ENCODE peak calls at places on chromosomes 2 and 18, in eight cellular contexts. U is right atrium auricular region; G is ovary; W is AG04449; I is HFF-Myc; Y is heart left ventricle; L is fibroblast of the aortic adventitia; N is CD8-positive, alpha-beta T cell. S is an unnamed sample.

GRCh38 chr2:7098816-7099215 is 181.6 kb downstream of the RNF144A start:
- DNase-seq in W (no peak), G (no peak), Y (no peak), N (no peak), U (no peak), L (no peak), I (no peak), S (no peak)

GRCh38 chr2:235990344-235990743 is 177.8 kb downstream of the GBX2 start:
- DNase-seq in W (no peak), Y (peak; percentile 80), N (no peak), I (no peak), L (no peak), U (no peak), G (no peak), S (no peak)

GRCh38 chr2:234388591-234388990 is 108.3 kb downstream of the ARL4C start:
- DNase-seq in U (no peak), N (no peak), I (no peak), L (peak; percentile 48), W (no peak), G (no peak), Y (no peak), S (no peak)

GRCh38 chr18:26056291-26056690 is 34.1 kb downstream of the SS18 start:
- DNase-seq in U (no peak), W (no peak), I (no peak), G (no peak), N (no peak), Y (no peak), L (peak; percentile 43), S (peak; percentile 69)

GRCh38 chr18:67612281-67612680 is 95.8 kb upstream of the DSEL start:
- DNase-seq in W (no peak), L (no peak), U (no peak), N (no peak), I (no peak), G (no peak), Y (no peak), S (no peak)

GRCh38 chr2:118498943-118499342 is 348.5 kb downstream of the EN1 start:
- DNase-seq in G (no peak), W (no peak), U (no peak), N (no peak), Y (no peak), L (no peak), I (no peak), S (no peak)

GRCh38 chr2:72131916-72132841 is 15.5 kb downstream of the CYP26B1 start:
- DNase-seq in L (no peak), U (no peak), G (no peak), I (no peak), W (no peak), Y (no peak), N (peak; percentile 36), S (no peak)

GRCh38 chr2:127093648-127094210 is 13.2 kb downstream of the BIN1 start:
- DNase-seq in I (no peak), W (no peak), U (no peak), L (no peak), Y (peak; percentile 20), N (no peak), G (peak; percentile 21), S (no peak)

GRCh38 chr18:5738561-5738960 is 156.8 kb downstream of the TMEM200C start:
- DNase-seq in N (no peak), I (no peak), W (no peak), G (no peak), U (no peak), L (no peak), Y (no peak), S (no peak)

GRCh38 chr2:29314816-29315571 is 199.8 kb downstream of the CLIP4 start:
- DNase-seq in G (no peak), U (peak; percentile 61), L (no peak), I (no peak), W (no peak), N (peak; percentile 72), Y (no peak), S (no peak)

GRCh38 chr18:62555135-62555534 is 32.3 kb downstream of the ZCCHC2 start:
- DNase-seq in N (no peak), G (no peak), Y (no peak), U (no peak), W (no peak), I (no peak), L (peak; percentile 13), S (peak; percentile 73)

GRCh38 chr2:44324971-44325426 is 36.3 kb downstream of the PREPL start:
- DNase-seq in N (no peak), W (peak; percentile 16), U (no peak), G (no peak), I (peak; percentile 14), Y (peak; percentile 35), L (peak; percentile 83), S (peak; percentile 8)

GRCh38 chr2:230525682-230526081 is 109.7 kb downstream of the SP100 start:
- DNase-seq in I (no peak), Y (no peak), U (no peak), L (no peak), W (no peak), N (no peak), G (no peak), S (no peak)

GRCh38 chr2:7744827-7745226 is 827.6 kb downstream of the RNF144A start:
- DNase-seq in I (no peak), W (no peak), L (no peak), U (no peak), N (no peak), Y (no peak), G (no peak), S (no peak)

GRCh38 chr2:191001624-191002023 is 12.3 kb downstream of the STAT1 start:
- DNase-seq in Y (no peak), G (no peak), W (no peak), N (no peak), L (no peak), U (no peak), I (no peak), S (no peak)

GRCh38 chr2:46029332-46029811 is 267.8 kb upstream of the EPAS1 start:
- DNase-seq in Y (peak; percentile 48), U (no peak), G (no peak), I (no peak), N (no peak), W (no peak), L (peak; percentile 40), S (peak; percentile 2)

GRCh38 chr2:217834744-217835513 is 167.9 kb downstream of the TNS1 start:
- DNase-seq in N (no peak), I (no peak), W (no peak), Y (peak; percentile 15), L (peak; percentile 12), G (no peak), U (no peak), S (no peak)

GRCh38 chr2:100903534-100904258 is 83.8 kb downstream of the NPAS2 start:
- DNase-seq in Y (no peak), I (peak; percentile 85), N (no peak), L (no peak), U (peak; percentile 51), G (no peak), W (no peak), S (peak; percentile 85)

GRCh38 chr2:134718956-134719814 is at the start of gene TMEM163:
- DNase-seq in L (no peak), Y (no peak), U (no peak), W (no peak), I (no peak), N (peak; percentile 56), G (no peak), S (no peak)

GRCh38 chr2:138871312-138871711 is 91.1 kb upstream of the NXPH2 start:
- DNase-seq in U (no peak), W (no peak), G (no peak), L (no peak), Y (no peak), N (no peak), I (no peak), S (no peak)

GRCh38 chr18:77423468-77423867 is 173.8 kb downstream of the GALR1 start:
- DNase-seq in I (no peak), N (no peak), U (no peak), L (no peak), G (no peak), Y (no peak), W (no peak), S (no peak)

DNA sequence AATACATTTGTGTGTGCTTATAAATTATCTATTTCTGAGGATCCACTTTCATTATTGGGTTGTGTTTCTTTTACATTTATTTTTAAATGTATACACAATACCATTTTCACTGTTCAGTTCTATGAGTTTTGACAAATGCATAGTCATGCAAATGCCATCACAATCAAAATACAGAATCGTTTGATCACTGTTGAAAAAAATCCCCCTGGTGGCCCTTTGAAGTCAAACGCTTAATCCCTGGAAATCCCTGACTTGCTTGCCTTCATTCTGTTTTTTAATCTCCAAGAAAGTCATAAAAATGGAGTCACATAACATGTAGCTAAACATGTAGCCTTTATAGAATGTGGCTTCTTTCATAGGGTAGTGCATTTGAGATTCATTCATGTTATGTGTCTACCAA is 173.3 kb downstream of the GALR1 start:
- DNase-seq in N (no peak), U (no peak), Y (no peak), L (no peak), W (no peak), I (no peak), G (no peak), S (peak; percentile 13)
- TF ChIP-seq CTCF in N (no peak), U (no peak), Y (no peak), L (no peak), W (no peak), I (no peak), G (no peak), S (peak; percentile 26)

DNA sequence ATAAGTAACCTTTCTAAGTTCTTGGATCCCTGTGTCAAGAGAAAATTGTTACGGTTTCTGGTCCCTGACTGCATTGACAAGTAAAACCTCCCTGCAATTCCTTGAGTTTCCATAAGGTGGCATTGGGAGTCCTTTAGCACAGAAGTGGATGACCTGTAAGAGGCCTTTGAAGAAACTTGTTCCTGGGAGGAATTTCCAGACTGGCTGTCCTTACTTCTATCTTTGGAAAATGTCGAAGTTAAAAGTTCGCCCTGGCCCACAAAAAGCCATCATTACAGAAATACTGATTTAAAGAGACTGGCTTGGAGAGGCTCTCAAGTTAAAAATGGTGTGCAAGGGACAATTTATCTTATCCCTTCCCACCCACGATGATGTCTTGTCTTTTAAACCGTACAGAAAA is 218.4 kb downstream of the CDH20 start:
- DNase-seq in G (no peak), L (peak; percentile 92), W (peak; percentile 62), I (peak; percentile 70), N (no peak), Y (no peak), U (no peak), S (peak; percentile 78)
- TF ChIP-seq CTCF in G (peak; percentile 68), L (peak; percentile 98), W (peak; percentile 86), I (peak; percentile 83), N (peak; percentile 59), Y (peak; percentile 88), U (peak; percentile 93), S (peak; percentile 81)

DNA sequence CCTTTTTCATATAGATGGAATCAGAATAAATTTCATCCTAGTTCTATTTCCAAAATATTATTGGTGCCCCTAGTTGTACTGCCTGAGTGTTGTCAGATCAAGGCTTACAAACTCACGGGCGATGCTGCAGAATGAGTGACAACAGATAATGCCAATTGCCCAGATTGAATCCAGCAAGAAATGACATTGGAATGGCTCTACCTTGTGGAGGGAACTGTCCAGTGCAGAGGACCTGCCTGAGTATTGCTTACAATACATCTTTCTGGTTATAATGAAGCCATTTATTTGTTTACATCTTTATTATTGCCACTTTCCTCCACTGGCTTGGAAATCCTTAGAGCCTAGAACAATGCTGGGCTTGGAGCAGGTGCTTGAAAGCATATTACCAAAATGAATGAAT is 7.8 kb upstream of the IL1R2 start:
- DNase-seq in W (no peak), L (peak; percentile 27), U (no peak), I (no peak), G (no peak), Y (no peak), N (no peak), S (peak; percentile 60)
- TF ChIP-seq CTCF in W (peak; percentile 8), L (peak; percentile 53), U (peak; percentile 58), I (peak; percentile 23), G (peak; percentile 8), Y (peak; percentile 20), N (no peak), S (peak; percentile 33)

GRCh38 chr18:43420950-43421349 is 143.7 kb upstream of the SYT4 start:
- DNase-seq in G (no peak), I (no peak), L (no peak), Y (no peak), N (no peak), W (no peak), U (no peak), S (peak; percentile 10)
- TF ChIP-seq CTCF in G (no peak), I (no peak), L (no peak), Y (no peak), N (no peak), W (no peak), U (no peak), S (peak; percentile 30)